ENCODE peak calls at places on chromosomes 7 and 10, in eight cellular contexts. T is mesothelial cell of epicardium, J is IMR-90, G is ascending aorta, L is AG04450, E is AG09319, D is GM12865, R is hepatocyte. A is an unnamed sample.

GRCh38 chr7:78082556-78082955 is 284.0 kb downstream of the PHTF2 start:
- DNase-seq in T (no peak), J (no peak), G (no peak), L (no peak), E (no peak), D (no peak), R (no peak), A (no peak)

GRCh38 chr10:109882251-109883057 is 40.9 kb downstream of the XPNPEP1 start:
- DNase-seq in T (no peak), J (no peak), G (no peak), L (no peak), E (no peak), D (no peak), R (no peak), A (no peak)

GRCh38 chr7:69656890-69657289 is 58.6 kb downstream of the AUTS2 start:
- DNase-seq in T (no peak), J (no peak), G (no peak), L (no peak), E (no peak), D (no peak), R (no peak), A (no peak)

GRCh38 chr7:101942603-101943210 is 125.3 kb downstream of the CUX1 start:
- DNase-seq in T (no peak), J (no peak), G (no peak), L (no peak), E (no peak), D (no peak), R (no peak), A (no peak)

GRCh38 chr7:147978651-147979050 is 611.9 kb upstream of the C7orf33 start:
- DNase-seq in T (no peak), J (no peak), G (no peak), L (no peak), E (no peak), D (no peak), R (no peak), A (no peak)

GRCh38 chr7:110283056-110283455 is 807.9 kb upstream of the LRRN3 start:
- DNase-seq in T (no peak), J (no peak), G (no peak), L (no peak), E (no peak), D (no peak), R (peak), A (no peak)

GRCh38 chr10:10942441-10942840 is 75.2 kb upstream of the CELF2 start:
- DNase-seq in T (no peak), J (peak), G (no peak), L (no peak), E (no peak), D (no peak), R (no peak), A (no peak)

GRCh38 chr7:30920584-30921539 is 9.2 kb downstream of the AQP1 start:
- DNase-seq in T (no peak), J (peak), G (peak), L (no peak), E (no peak), D (no peak), R (peak), A (peak)

GRCh38 chr7:83469076-83469475 is 179.9 kb downstream of the SEMA3E start:
- DNase-seq in T (no peak), J (peak), G (no peak), L (no peak), E (peak), D (no peak), R (no peak), A (no peak)

GRCh38 chr10:6069101-6069931 is 7.1 kb upstream of the IL2RA start:
- DNase-seq in T (no peak), J (no peak), G (no peak), L (no peak), E (no peak), D (no peak), R (no peak), A (no peak)

GRCh38 chr7:75743455-75743859 is 4.7 kb upstream of the HIP1 start:
- DNase-seq in T (no peak), J (no peak), G (no peak), L (no peak), E (no peak), D (no peak), R (peak), A (no peak)

GRCh38 chr7:1787241-1787640 is 117.2 kb downstream of the ELFN1 start:
- DNase-seq in T (peak), J (no peak), G (no peak), L (no peak), E (no peak), D (no peak), R (no peak), A (no peak)

GRCh38 chr10:117260094-117260493 is 19.2 kb downstream of the SLC18A2 start:
- DNase-seq in T (no peak), J (no peak), G (no peak), L (no peak), E (no peak), D (peak), R (no peak), A (no peak)

GRCh38 chr7:26631601-26632000 is 232.8 kb downstream of the SKAP2 start:
- DNase-seq in T (no peak), J (no peak), G (no peak), L (no peak), E (no peak), D (no peak), R (no peak), A (no peak)

GRCh38 chr10:43254199-43254730 is 12.6 kb downstream of the RASGEF1A start:
- DNase-seq in T (no peak), J (no peak), G (peak), L (no peak), E (no peak), D (no peak), R (peak), A (peak)

GRCh38 chr10:14322531-14322930 is 8.2 kb downstream of the FRMD4A start:
- DNase-seq in T (no peak), J (no peak), G (no peak), L (no peak), E (no peak), D (no peak), R (no peak), A (no peak)

GRCh38 chr10:14328881-14329280 is 1.8 kb downstream of the FRMD4A start:
- DNase-seq in T (no peak), J (no peak), G (no peak), L (no peak), E (no peak), D (no peak), R (no peak), A (no peak)

GRCh38 chr10:14327535-14327934 is 3.2 kb downstream of the FRMD4A start:
- DNase-seq in T (no peak), J (no peak), G (no peak), L (no peak), E (no peak), D (no peak), R (no peak), A (no peak)

GRCh38 chr10:14326581-14326980 is 4.1 kb downstream of the FRMD4A start:
- DNase-seq in T (no peak), J (no peak), G (no peak), L (no peak), E (no peak), D (no peak), R (no peak), A (no peak)

GRCh38 chr10:14325325-14325955 is 5.3 kb downstream of the FRMD4A start:
- DNase-seq in T (no peak), J (peak), G (no peak), L (no peak), E (no peak), D (peak), R (peak), A (no peak)
- TF ChIP-seq CTCF in T (peak), J (peak), G (no peak), L (peak), E (no peak), D (peak), R (peak), A (peak)

GRCh38 chr7:158327571-158328180 is 259.9 kb downstream of the PTPRN2 start:
- DNase-seq in T (no peak), J (no peak), G (no peak), L (no peak), E (no peak), D (no peak), R (no peak), A (no peak)
- TF ChIP-seq CTCF in T (no peak), J (no peak), G (no peak), L (no peak), E (no peak), D (no peak), R (no peak), A (no peak)

GRCh38 chr7:132080967-132081668 is 495.2 kb downstream of the PLXNA4 start:
- DNase-seq in T (no peak), J (peak), G (no peak), L (no peak), E (peak), D (no peak), R (peak), A (no peak)
- TF ChIP-seq CTCF in T (no peak), J (no peak), G (no peak), L (no peak), E (no peak), D (no peak), R (no peak), A (no peak)

DNA sequence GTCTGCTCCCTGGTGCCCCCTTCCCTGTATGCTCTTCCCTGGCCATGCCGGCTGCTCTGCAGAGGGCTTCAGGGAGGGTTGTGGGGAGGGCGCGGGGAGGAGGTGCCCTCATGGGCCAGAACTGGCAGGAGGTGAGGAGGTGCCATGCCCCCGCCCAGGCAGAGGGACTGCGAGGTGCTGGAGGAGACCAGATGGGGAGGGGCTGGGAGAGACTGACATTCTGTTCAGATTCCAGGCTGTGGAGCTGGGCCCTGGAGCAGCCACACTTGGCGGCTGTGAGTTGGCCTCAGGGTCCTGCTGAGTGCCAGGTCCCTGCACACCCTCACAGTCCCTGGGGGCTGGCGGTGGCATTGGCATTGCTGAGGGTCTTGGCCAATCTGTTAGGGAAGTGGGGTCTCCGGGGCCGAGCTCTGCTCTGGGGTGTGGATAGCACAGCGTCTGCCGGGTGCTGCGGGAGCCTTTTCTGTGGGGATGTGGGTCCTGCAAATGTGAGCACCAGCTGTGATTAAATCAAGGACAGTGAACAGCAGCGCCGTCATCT is 25.4 kb downstream of the INPP5A start:
- DNase-seq in T (no peak), J (no peak), G (peak), L (no peak), E (no peak), D (no peak), R (no peak), A (peak)
- TF ChIP-seq CTCF in T (no peak), J (no peak), G (no peak), L (no peak), E (no peak), D (no peak), R (no peak), A (no peak)